ENCODE peak calls at places on chromosomes 3 and 15, in six cellular contexts. X, G, W, R, I and E are unnamed samples.

GRCh38 chr3:142947799-142948575 is 15.5 kb downstream of the PAQR9 start:
- DNase-seq in X (peak), G (no peak), W (no peak), R (no peak), I (peak), E (no peak)

GRCh38 chr15:52790166-52790708 is at the start of gene ONECUT1:
- DNase-seq in X (peak), G (no peak), W (peak), R (no peak), I (no peak), E (no peak)

GRCh38 chr3:129690406-129690805 is 83.9 kb upstream of the PLXND1 start:
- DNase-seq in X (peak), G (peak), W (peak), R (peak), I (peak), E (peak)

GRCh38 chr15:29097168-29097567 is 172.5 kb downstream of the NSMCE3 start:
- DNase-seq in X (no peak), G (no peak), W (no peak), R (no peak), I (no peak), E (no peak)

GRCh38 chr3:32421185-32421584 is 29.5 kb downstream of the CMTM7 start:
- DNase-seq in X (no peak), G (no peak), W (no peak), R (no peak), I (no peak), E (no peak)

GRCh38 chr3:71078199-71078598 is 505.3 kb downstream of the FOXP1 start:
- DNase-seq in X (no peak), G (no peak), W (no peak), R (no peak), I (no peak), E (no peak)

GRCh38 chr3:47645551-47645950 is 66.9 kb upstream of the CSPG5 start:
- DNase-seq in X (peak), G (no peak), W (no peak), R (no peak), I (no peak), E (no peak)

GRCh38 chr3:131547585-131547984 is 44.8 kb upstream of the MRPL3 start:
- DNase-seq in X (no peak), G (no peak), W (no peak), R (no peak), I (no peak), E (no peak)

GRCh38 chr3:82287562-82287961 is 526.1 kb upstream of the GBE1 start:
- DNase-seq in X (no peak), G (no peak), W (no peak), R (no peak), I (no peak), E (no peak)

GRCh38 chr3:148709560-148710253 is 12.0 kb downstream of the AGTR1 start:
- DNase-seq in X (no peak), G (no peak), W (no peak), R (no peak), I (no peak), E (no peak)

GRCh38 chr15:51680316-51680715 is 987 bp upstream of the SCG3 start:
- DNase-seq in X (no peak), G (no peak), W (no peak), R (no peak), I (no peak), E (no peak)

GRCh38 chr15:81888748-81889479 is 156.9 kb downstream of the MEX3B start:
- DNase-seq in X (peak), G (no peak), W (no peak), R (peak), I (peak), E (no peak)

GRCh38 chr15:88447206-88447605 is 20.0 kb downstream of the MRPL46 start:
- DNase-seq in X (no peak), G (no peak), W (no peak), R (no peak), I (no peak), E (no peak)

GRCh38 chr3:7574435-7574834 is 713.5 kb downstream of the GRM7 start:
- DNase-seq in X (no peak), G (no peak), W (no peak), R (no peak), I (no peak), E (no peak)

GRCh38 chr15:71916834-71917233 is 106.5 kb downstream of the NR2E3 start:
- DNase-seq in X (no peak), G (no peak), W (no peak), R (no peak), I (no peak), E (peak)

GRCh38 chr3:130783629-130784028 is 37.0 kb upstream of the PIK3R4 start:
- DNase-seq in X (no peak), G (no peak), W (no peak), R (no peak), I (no peak), E (no peak)

GRCh38 chr3:187746479-187747335 is 1.4 kb upstream of the BCL6 start:
- DNase-seq in X (peak), G (no peak), W (peak), R (no peak), I (peak), E (no peak)

GRCh38 chr3:184944221-184944620 is 132.3 kb downstream of the VPS8 start:
- DNase-seq in X (no peak), G (no peak), W (peak), R (no peak), I (no peak), E (no peak)